ENCODE peak calls at places on chromosomes 5 and 9, in seven cellular contexts. One of them, this sample, is unnamed.

GRCh38 chr9:87184956-87185642 is 237.8 kb upstream of the GAS1 start:
- DNase-seq in activated CD8-positive, alpha-beta memory T cell treated with anti-CD3 and anti-CD28 coated beads, Interleukin-2, amount 50 U/mL, for 4 hours: no peak
- DNase-seq in foreskin fibroblast: peak
- DNase-seq in activated CD4-positive, alpha-beta T cell treated with anti-CD3 and anti-CD28 coated beads, Interleukin-2, amount 50 U/mL, for 1 hour: no peak
- DNase-seq in LoVo: no peak
- DNase-seq in activated T-cell treated with anti-CD3 and anti-CD28 coated beads for 48 hours: no peak
- DNase-seq in posterior cingulate gyrus: no peak
- DNase-seq in this sample: no peak

GRCh38 chr5:151204051-151204450 is 19.8 kb downstream of the CCDC69 start:
- DNase-seq in activated CD8-positive, alpha-beta memory T cell treated with anti-CD3 and anti-CD28 coated beads, Interleukin-2, amount 50 U/mL, for 4 hours: no peak
- DNase-seq in foreskin fibroblast: no peak
- DNase-seq in activated CD4-positive, alpha-beta T cell treated with anti-CD3 and anti-CD28 coated beads, Interleukin-2, amount 50 U/mL, for 1 hour: no peak
- DNase-seq in LoVo: no peak
- DNase-seq in activated T-cell treated with anti-CD3 and anti-CD28 coated beads for 48 hours: no peak
- DNase-seq in posterior cingulate gyrus: no peak
- DNase-seq in this sample: peak

GRCh38 chr5:157562111-157562581 is 13.4 kb downstream of the ADAM19 start:
- DNase-seq in activated CD8-positive, alpha-beta memory T cell treated with anti-CD3 and anti-CD28 coated beads, Interleukin-2, amount 50 U/mL, for 4 hours: no peak
- DNase-seq in foreskin fibroblast: no peak
- DNase-seq in activated CD4-positive, alpha-beta T cell treated with anti-CD3 and anti-CD28 coated beads, Interleukin-2, amount 50 U/mL, for 1 hour: no peak
- DNase-seq in LoVo: no peak
- DNase-seq in activated T-cell treated with anti-CD3 and anti-CD28 coated beads for 48 hours: no peak
- DNase-seq in posterior cingulate gyrus: no peak
- DNase-seq in this sample: no peak

GRCh38 chr5:134026521-134027202 is 21.9 kb upstream of the VDAC1 start:
- DNase-seq in activated CD8-positive, alpha-beta memory T cell treated with anti-CD3 and anti-CD28 coated beads, Interleukin-2, amount 50 U/mL, for 4 hours: peak
- DNase-seq in foreskin fibroblast: peak
- DNase-seq in activated CD4-positive, alpha-beta T cell treated with anti-CD3 and anti-CD28 coated beads, Interleukin-2, amount 50 U/mL, for 1 hour: peak
- DNase-seq in LoVo: peak
- DNase-seq in activated T-cell treated with anti-CD3 and anti-CD28 coated beads for 48 hours: peak
- DNase-seq in posterior cingulate gyrus: no peak
- DNase-seq in this sample: no peak

GRCh38 chr5:137200906-137201305 is 298.2 kb downstream of the SPOCK1 start:
- DNase-seq in activated CD8-positive, alpha-beta memory T cell treated with anti-CD3 and anti-CD28 coated beads, Interleukin-2, amount 50 U/mL, for 4 hours: no peak
- DNase-seq in foreskin fibroblast: no peak
- DNase-seq in activated CD4-positive, alpha-beta T cell treated with anti-CD3 and anti-CD28 coated beads, Interleukin-2, amount 50 U/mL, for 1 hour: no peak
- DNase-seq in LoVo: no peak
- DNase-seq in activated T-cell treated with anti-CD3 and anti-CD28 coated beads for 48 hours: no peak
- DNase-seq in posterior cingulate gyrus: no peak
- DNase-seq in this sample: no peak

GRCh38 chr5:177103523-177104253 is 17.0 kb downstream of the FGFR4 start:
- DNase-seq in activated CD8-positive, alpha-beta memory T cell treated with anti-CD3 and anti-CD28 coated beads, Interleukin-2, amount 50 U/mL, for 4 hours: no peak
- DNase-seq in foreskin fibroblast: no peak
- DNase-seq in activated CD4-positive, alpha-beta T cell treated with anti-CD3 and anti-CD28 coated beads, Interleukin-2, amount 50 U/mL, for 1 hour: no peak
- DNase-seq in LoVo: no peak
- DNase-seq in activated T-cell treated with anti-CD3 and anti-CD28 coated beads for 48 hours: no peak
- DNase-seq in posterior cingulate gyrus: no peak
- DNase-seq in this sample: no peak

GRCh38 chr5:72485366-72486052 is 21.7 kb downstream of the ZNF366 start:
- DNase-seq in activated CD8-positive, alpha-beta memory T cell treated with anti-CD3 and anti-CD28 coated beads, Interleukin-2, amount 50 U/mL, for 4 hours: no peak
- DNase-seq in foreskin fibroblast: no peak
- DNase-seq in activated CD4-positive, alpha-beta T cell treated with anti-CD3 and anti-CD28 coated beads, Interleukin-2, amount 50 U/mL, for 1 hour: no peak
- DNase-seq in LoVo: no peak
- DNase-seq in activated T-cell treated with anti-CD3 and anti-CD28 coated beads for 48 hours: no peak
- DNase-seq in posterior cingulate gyrus: no peak
- DNase-seq in this sample: no peak

GRCh38 chr5:80093796-80094195 is 58.6 kb downstream of the THBS4 start:
- DNase-seq in activated CD8-positive, alpha-beta memory T cell treated with anti-CD3 and anti-CD28 coated beads, Interleukin-2, amount 50 U/mL, for 4 hours: no peak
- DNase-seq in foreskin fibroblast: no peak
- DNase-seq in activated CD4-positive, alpha-beta T cell treated with anti-CD3 and anti-CD28 coated beads, Interleukin-2, amount 50 U/mL, for 1 hour: no peak
- DNase-seq in LoVo: peak
- DNase-seq in activated T-cell treated with anti-CD3 and anti-CD28 coated beads for 48 hours: no peak
- DNase-seq in posterior cingulate gyrus: no peak
- DNase-seq in this sample: no peak

GRCh38 chr9:6907772-6908381 is 150.1 kb downstream of the KDM4C start:
- DNase-seq in activated CD8-positive, alpha-beta memory T cell treated with anti-CD3 and anti-CD28 coated beads, Interleukin-2, amount 50 U/mL, for 4 hours: no peak
- DNase-seq in foreskin fibroblast: peak
- DNase-seq in activated CD4-positive, alpha-beta T cell treated with anti-CD3 and anti-CD28 coated beads, Interleukin-2, amount 50 U/mL, for 1 hour: no peak
- DNase-seq in LoVo: peak
- DNase-seq in activated T-cell treated with anti-CD3 and anti-CD28 coated beads for 48 hours: no peak
- DNase-seq in posterior cingulate gyrus: no peak
- DNase-seq in this sample: no peak

GRCh38 chr9:87206064-87206661 is 258.9 kb upstream of the GAS1 start:
- DNase-seq in activated CD8-positive, alpha-beta memory T cell treated with anti-CD3 and anti-CD28 coated beads, Interleukin-2, amount 50 U/mL, for 4 hours: no peak
- DNase-seq in foreskin fibroblast: peak
- DNase-seq in activated CD4-positive, alpha-beta T cell treated with anti-CD3 and anti-CD28 coated beads, Interleukin-2, amount 50 U/mL, for 1 hour: no peak
- DNase-seq in LoVo: no peak
- DNase-seq in activated T-cell treated with anti-CD3 and anti-CD28 coated beads for 48 hours: no peak
- DNase-seq in posterior cingulate gyrus: no peak
- DNase-seq in this sample: no peak

GRCh38 chr5:1934056-1934394 is 51.3 kb upstream of the IRX4 start:
- DNase-seq in activated CD8-positive, alpha-beta memory T cell treated with anti-CD3 and anti-CD28 coated beads, Interleukin-2, amount 50 U/mL, for 4 hours: no peak
- DNase-seq in foreskin fibroblast: no peak
- DNase-seq in activated CD4-positive, alpha-beta T cell treated with anti-CD3 and anti-CD28 coated beads, Interleukin-2, amount 50 U/mL, for 1 hour: no peak
- DNase-seq in LoVo: no peak
- DNase-seq in activated T-cell treated with anti-CD3 and anti-CD28 coated beads for 48 hours: no peak
- DNase-seq in posterior cingulate gyrus: no peak
- DNase-seq in this sample: no peak

GRCh38 chr5:142819292-142819691 is 49.1 kb downstream of the ARHGAP26 start:
- DNase-seq in activated CD8-positive, alpha-beta memory T cell treated with anti-CD3 and anti-CD28 coated beads, Interleukin-2, amount 50 U/mL, for 4 hours: no peak
- DNase-seq in foreskin fibroblast: peak
- DNase-seq in activated CD4-positive, alpha-beta T cell treated with anti-CD3 and anti-CD28 coated beads, Interleukin-2, amount 50 U/mL, for 1 hour: no peak
- DNase-seq in LoVo: peak
- DNase-seq in activated T-cell treated with anti-CD3 and anti-CD28 coated beads for 48 hours: no peak
- DNase-seq in posterior cingulate gyrus: no peak
- DNase-seq in this sample: no peak

GRCh38 chr9:92634712-92635605 is 35.0 kb downstream of the IPPK start:
- DNase-seq in activated CD8-positive, alpha-beta memory T cell treated with anti-CD3 and anti-CD28 coated beads, Interleukin-2, amount 50 U/mL, for 4 hours: peak
- DNase-seq in foreskin fibroblast: peak
- DNase-seq in activated CD4-positive, alpha-beta T cell treated with anti-CD3 and anti-CD28 coated beads, Interleukin-2, amount 50 U/mL, for 1 hour: peak
- DNase-seq in LoVo: peak
- DNase-seq in activated T-cell treated with anti-CD3 and anti-CD28 coated beads for 48 hours: peak
- DNase-seq in posterior cingulate gyrus: peak
- DNase-seq in this sample: peak

GRCh38 chr5:97164846-97165245 is 18.2 kb downstream of the RIOK2 start:
- DNase-seq in activated CD8-positive, alpha-beta memory T cell treated with anti-CD3 and anti-CD28 coated beads, Interleukin-2, amount 50 U/mL, for 4 hours: no peak
- DNase-seq in foreskin fibroblast: peak
- DNase-seq in activated CD4-positive, alpha-beta T cell treated with anti-CD3 and anti-CD28 coated beads, Interleukin-2, amount 50 U/mL, for 1 hour: no peak
- DNase-seq in LoVo: no peak
- DNase-seq in activated T-cell treated with anti-CD3 and anti-CD28 coated beads for 48 hours: no peak
- DNase-seq in posterior cingulate gyrus: no peak
- DNase-seq in this sample: no peak

GRCh38 chr5:141657937-141658545 is 6.8 kb upstream of the FCHSD1 start:
- DNase-seq in activated CD8-positive, alpha-beta memory T cell treated with anti-CD3 and anti-CD28 coated beads, Interleukin-2, amount 50 U/mL, for 4 hours: no peak
- DNase-seq in foreskin fibroblast: peak
- DNase-seq in activated CD4-positive, alpha-beta T cell treated with anti-CD3 and anti-CD28 coated beads, Interleukin-2, amount 50 U/mL, for 1 hour: no peak
- DNase-seq in LoVo: no peak
- DNase-seq in activated T-cell treated with anti-CD3 and anti-CD28 coated beads for 48 hours: no peak
- DNase-seq in posterior cingulate gyrus: no peak
- DNase-seq in this sample: no peak

GRCh38 chr9:37381094-37381741 is 41.3 kb upstream of the GRHPR start:
- DNase-seq in activated CD8-positive, alpha-beta memory T cell treated with anti-CD3 and anti-CD28 coated beads, Interleukin-2, amount 50 U/mL, for 4 hours: no peak
- DNase-seq in foreskin fibroblast: no peak
- DNase-seq in activated CD4-positive, alpha-beta T cell treated with anti-CD3 and anti-CD28 coated beads, Interleukin-2, amount 50 U/mL, for 1 hour: no peak
- DNase-seq in LoVo: no peak
- DNase-seq in activated T-cell treated with anti-CD3 and anti-CD28 coated beads for 48 hours: no peak
- DNase-seq in posterior cingulate gyrus: no peak
- DNase-seq in this sample: no peak

GRCh38 chr5:114449836-114450515 is 88.1 kb downstream of the KCNN2 start:
- DNase-seq in activated CD8-positive, alpha-beta memory T cell treated with anti-CD3 and anti-CD28 coated beads, Interleukin-2, amount 50 U/mL, for 4 hours: no peak
- DNase-seq in foreskin fibroblast: peak
- DNase-seq in activated CD4-positive, alpha-beta T cell treated with anti-CD3 and anti-CD28 coated beads, Interleukin-2, amount 50 U/mL, for 1 hour: peak
- DNase-seq in LoVo: peak
- DNase-seq in activated T-cell treated with anti-CD3 and anti-CD28 coated beads for 48 hours: peak
- DNase-seq in posterior cingulate gyrus: peak
- DNase-seq in this sample: peak

GRCh38 chr5:28766565-28767158 is 1728.3 kb upstream of the CDH9 start:
- DNase-seq in activated CD8-positive, alpha-beta memory T cell treated with anti-CD3 and anti-CD28 coated beads, Interleukin-2, amount 50 U/mL, for 4 hours: no peak
- DNase-seq in foreskin fibroblast: peak
- DNase-seq in activated CD4-positive, alpha-beta T cell treated with anti-CD3 and anti-CD28 coated beads, Interleukin-2, amount 50 U/mL, for 1 hour: no peak
- DNase-seq in LoVo: peak
- DNase-seq in activated T-cell treated with anti-CD3 and anti-CD28 coated beads for 48 hours: no peak
- DNase-seq in posterior cingulate gyrus: no peak
- DNase-seq in this sample: no peak

GRCh38 chr5:67156976-67157583 is 39.5 kb downstream of the CD180 start:
- DNase-seq in activated CD8-positive, alpha-beta memory T cell treated with anti-CD3 and anti-CD28 coated beads, Interleukin-2, amount 50 U/mL, for 4 hours: peak
- DNase-seq in foreskin fibroblast: peak
- DNase-seq in activated CD4-positive, alpha-beta T cell treated with anti-CD3 and anti-CD28 coated beads, Interleukin-2, amount 50 U/mL, for 1 hour: peak
- DNase-seq in LoVo: peak
- DNase-seq in activated T-cell treated with anti-CD3 and anti-CD28 coated beads for 48 hours: no peak
- DNase-seq in posterior cingulate gyrus: no peak
- DNase-seq in this sample: peak

GRCh38 chr9:121972501-121972981 is 120.6 kb downstream of the TTLL11 start:
- DNase-seq in activated CD8-positive, alpha-beta memory T cell treated with anti-CD3 and anti-CD28 coated beads, Interleukin-2, amount 50 U/mL, for 4 hours: no peak
- DNase-seq in foreskin fibroblast: peak
- DNase-seq in activated CD4-positive, alpha-beta T cell treated with anti-CD3 and anti-CD28 coated beads, Interleukin-2, amount 50 U/mL, for 1 hour: no peak
- DNase-seq in LoVo: no peak
- DNase-seq in activated T-cell treated with anti-CD3 and anti-CD28 coated beads for 48 hours: no peak
- DNase-seq in posterior cingulate gyrus: no peak
- DNase-seq in this sample: no peak

GRCh38 chr9:93665566-93666278 is 89.3 kb downstream of the PHF2 start:
- DNase-seq in activated CD8-positive, alpha-beta memory T cell treated with anti-CD3 and anti-CD28 coated beads, Interleukin-2, amount 50 U/mL, for 4 hours: peak
- DNase-seq in foreskin fibroblast: no peak
- DNase-seq in activated CD4-positive, alpha-beta T cell treated with anti-CD3 and anti-CD28 coated beads, Interleukin-2, amount 50 U/mL, for 1 hour: no peak
- DNase-seq in LoVo: no peak
- DNase-seq in activated T-cell treated with anti-CD3 and anti-CD28 coated beads for 48 hours: no peak
- DNase-seq in posterior cingulate gyrus: no peak
- DNase-seq in this sample: no peak

GRCh38 chr5:143402464-143403356 is 776 bp downstream of the NR3C1 start:
- DNase-seq in activated CD8-positive, alpha-beta memory T cell treated with anti-CD3 and anti-CD28 coated beads, Interleukin-2, amount 50 U/mL, for 4 hours: peak
- DNase-seq in foreskin fibroblast: peak
- DNase-seq in activated CD4-positive, alpha-beta T cell treated with anti-CD3 and anti-CD28 coated beads, Interleukin-2, amount 50 U/mL, for 1 hour: peak
- DNase-seq in LoVo: peak
- DNase-seq in activated T-cell treated with anti-CD3 and anti-CD28 coated beads for 48 hours: peak
- DNase-seq in posterior cingulate gyrus: peak
- DNase-seq in this sample: peak

GRCh38 chr5:43602456-43602817 is 543 bp upstream of the NNT start:
- DNase-seq in activated CD8-positive, alpha-beta memory T cell treated with anti-CD3 and anti-CD28 coated beads, Interleukin-2, amount 50 U/mL, for 4 hours: peak
- DNase-seq in foreskin fibroblast: peak
- DNase-seq in activated CD4-positive, alpha-beta T cell treated with anti-CD3 and anti-CD28 coated beads, Interleukin-2, amount 50 U/mL, for 1 hour: peak
- DNase-seq in LoVo: peak
- DNase-seq in activated T-cell treated with anti-CD3 and anti-CD28 coated beads for 48 hours: peak
- DNase-seq in posterior cingulate gyrus: no peak
- DNase-seq in this sample: no peak

GRCh38 chr5:132253008-132253441 is 4.5 kb upstream of the PDLIM4 start:
- DNase-seq in activated CD8-positive, alpha-beta memory T cell treated with anti-CD3 and anti-CD28 coated beads, Interleukin-2, amount 50 U/mL, for 4 hours: no peak
- DNase-seq in foreskin fibroblast: no peak
- DNase-seq in activated CD4-positive, alpha-beta T cell treated with anti-CD3 and anti-CD28 coated beads, Interleukin-2, amount 50 U/mL, for 1 hour: no peak
- DNase-seq in LoVo: no peak
- DNase-seq in activated T-cell treated with anti-CD3 and anti-CD28 coated beads for 48 hours: no peak
- DNase-seq in posterior cingulate gyrus: no peak
- DNase-seq in this sample: no peak

GRCh38 chr9:126738553-126738952 is 66.3 kb upstream of the ZBTB43 start:
- DNase-seq in activated CD8-positive, alpha-beta memory T cell treated with anti-CD3 and anti-CD28 coated beads, Interleukin-2, amount 50 U/mL, for 4 hours: no peak
- DNase-seq in foreskin fibroblast: no peak
- DNase-seq in activated CD4-positive, alpha-beta T cell treated with anti-CD3 and anti-CD28 coated beads, Interleukin-2, amount 50 U/mL, for 1 hour: no peak
- DNase-seq in LoVo: no peak
- DNase-seq in activated T-cell treated with anti-CD3 and anti-CD28 coated beads for 48 hours: no peak
- DNase-seq in posterior cingulate gyrus: no peak
- DNase-seq in this sample: no peak

GRCh38 chr5:39399135-39400036 is 25.4 kb downstream of the DAB2 start:
- DNase-seq in activated CD8-positive, alpha-beta memory T cell treated with anti-CD3 and anti-CD28 coated beads, Interleukin-2, amount 50 U/mL, for 4 hours: no peak
- DNase-seq in foreskin fibroblast: peak
- DNase-seq in activated CD4-positive, alpha-beta T cell treated with anti-CD3 and anti-CD28 coated beads, Interleukin-2, amount 50 U/mL, for 1 hour: no peak
- DNase-seq in LoVo: peak
- DNase-seq in activated T-cell treated with anti-CD3 and anti-CD28 coated beads for 48 hours: no peak
- DNase-seq in posterior cingulate gyrus: no peak
- DNase-seq in this sample: no peak

GRCh38 chr5:69276422-69277174 is 41.9 kb downstream of the CDK7 start:
- DNase-seq in activated CD8-positive, alpha-beta memory T cell treated with anti-CD3 and anti-CD28 coated beads, Interleukin-2, amount 50 U/mL, for 4 hours: no peak
- DNase-seq in foreskin fibroblast: no peak
- DNase-seq in activated CD4-positive, alpha-beta T cell treated with anti-CD3 and anti-CD28 coated beads, Interleukin-2, amount 50 U/mL, for 1 hour: no peak
- DNase-seq in LoVo: no peak
- DNase-seq in activated T-cell treated with anti-CD3 and anti-CD28 coated beads for 48 hours: no peak
- DNase-seq in posterior cingulate gyrus: no peak
- DNase-seq in this sample: no peak

GRCh38 chr9:79801459-79801858 is 229.7 kb downstream of the TLE4 start:
- DNase-seq in activated CD8-positive, alpha-beta memory T cell treated with anti-CD3 and anti-CD28 coated beads, Interleukin-2, amount 50 U/mL, for 4 hours: no peak
- DNase-seq in foreskin fibroblast: no peak
- DNase-seq in activated CD4-positive, alpha-beta T cell treated with anti-CD3 and anti-CD28 coated beads, Interleukin-2, amount 50 U/mL, for 1 hour: no peak
- DNase-seq in LoVo: no peak
- DNase-seq in activated T-cell treated with anti-CD3 and anti-CD28 coated beads for 48 hours: no peak
- DNase-seq in posterior cingulate gyrus: no peak
- DNase-seq in this sample: no peak

GRCh38 chr5:118980438-118980837 is 7.9 kb downstream of the DTWD2 start:
- DNase-seq in activated CD8-positive, alpha-beta memory T cell treated with anti-CD3 and anti-CD28 coated beads, Interleukin-2, amount 50 U/mL, for 4 hours: no peak
- DNase-seq in foreskin fibroblast: no peak
- DNase-seq in activated CD4-positive, alpha-beta T cell treated with anti-CD3 and anti-CD28 coated beads, Interleukin-2, amount 50 U/mL, for 1 hour: no peak
- DNase-seq in LoVo: no peak
- DNase-seq in activated T-cell treated with anti-CD3 and anti-CD28 coated beads for 48 hours: no peak
- DNase-seq in posterior cingulate gyrus: no peak
- DNase-seq in this sample: no peak

GRCh38 chr5:80871541-80871961 is 88.6 kb upstream of the RASGRF2 start:
- DNase-seq in activated CD8-positive, alpha-beta memory T cell treated with anti-CD3 and anti-CD28 coated beads, Interleukin-2, amount 50 U/mL, for 4 hours: no peak
- DNase-seq in foreskin fibroblast: peak
- DNase-seq in activated CD4-positive, alpha-beta T cell treated with anti-CD3 and anti-CD28 coated beads, Interleukin-2, amount 50 U/mL, for 1 hour: no peak
- DNase-seq in LoVo: no peak
- DNase-seq in activated T-cell treated with anti-CD3 and anti-CD28 coated beads for 48 hours: peak
- DNase-seq in posterior cingulate gyrus: no peak
- DNase-seq in this sample: no peak

GRCh38 chr9:121073038-121073437 is 1.7 kb upstream of the CNTRL start:
- DNase-seq in activated CD8-positive, alpha-beta memory T cell treated with anti-CD3 and anti-CD28 coated beads, Interleukin-2, amount 50 U/mL, for 4 hours: no peak
- DNase-seq in foreskin fibroblast: peak
- DNase-seq in activated CD4-positive, alpha-beta T cell treated with anti-CD3 and anti-CD28 coated beads, Interleukin-2, amount 50 U/mL, for 1 hour: no peak
- DNase-seq in LoVo: no peak
- DNase-seq in activated T-cell treated with anti-CD3 and anti-CD28 coated beads for 48 hours: no peak
- DNase-seq in posterior cingulate gyrus: no peak
- DNase-seq in this sample: peak

GRCh38 chr5:5078009-5078897 is 61.9 kb upstream of the ADAMTS16 start:
- DNase-seq in activated CD8-positive, alpha-beta memory T cell treated with anti-CD3 and anti-CD28 coated beads, Interleukin-2, amount 50 U/mL, for 4 hours: no peak
- DNase-seq in foreskin fibroblast: peak
- DNase-seq in activated CD4-positive, alpha-beta T cell treated with anti-CD3 and anti-CD28 coated beads, Interleukin-2, amount 50 U/mL, for 1 hour: no peak
- DNase-seq in LoVo: no peak
- DNase-seq in activated T-cell treated with anti-CD3 and anti-CD28 coated beads for 48 hours: no peak
- DNase-seq in posterior cingulate gyrus: no peak
- DNase-seq in this sample: no peak

GRCh38 chr5:79876510-79876909 is 114.6 kb downstream of the MTX3 start:
- DNase-seq in activated CD8-positive, alpha-beta memory T cell treated with anti-CD3 and anti-CD28 coated beads, Interleukin-2, amount 50 U/mL, for 4 hours: no peak
- DNase-seq in foreskin fibroblast: peak
- DNase-seq in activated CD4-positive, alpha-beta T cell treated with anti-CD3 and anti-CD28 coated beads, Interleukin-2, amount 50 U/mL, for 1 hour: no peak
- DNase-seq in LoVo: no peak
- DNase-seq in activated T-cell treated with anti-CD3 and anti-CD28 coated beads for 48 hours: no peak
- DNase-seq in posterior cingulate gyrus: no peak
- DNase-seq in this sample: no peak

GRCh38 chr9:125521462-125522327 is 185.3 kb downstream of the MAPKAP1 start:
- DNase-seq in activated CD8-positive, alpha-beta memory T cell treated with anti-CD3 and anti-CD28 coated beads, Interleukin-2, amount 50 U/mL, for 4 hours: no peak
- DNase-seq in foreskin fibroblast: peak
- DNase-seq in activated CD4-positive, alpha-beta T cell treated with anti-CD3 and anti-CD28 coated beads, Interleukin-2, amount 50 U/mL, for 1 hour: no peak
- DNase-seq in LoVo: peak
- DNase-seq in activated T-cell treated with anti-CD3 and anti-CD28 coated beads for 48 hours: peak
- DNase-seq in posterior cingulate gyrus: no peak
- DNase-seq in this sample: no peak